ENCODE peak calls at places on chromosomes 6 and 20, in eight cellular contexts. Z is endothelial cell of umbilical vein, K is heart right ventricle, Y is small intestine, J is uterus, Q is AG04450, X is WERI-Rb-1, S is ascending aorta. P is an unnamed sample.

GRCh38 chr20:47607208-47607613 is 105.5 kb downstream of the NCOA3 start:
- DNase-seq in Z (peak; percentile 68), K (no peak), Y (no peak), J (no peak), Q (no peak), X (no peak), S (no peak), P (no peak)

GRCh38 chr20:1377341-1377871 is 15.4 kb downstream of the FKBP1A start:
- DNase-seq in Z (peak; percentile 55), K (no peak), Y (no peak), J (no peak), Q (no peak), X (no peak), S (no peak), P (no peak)

GRCh38 chr6:31162463-31163165 is 4.2 kb downstream of the TCF19 start:
- DNase-seq in Z (no peak), K (no peak), Y (no peak), J (no peak), Q (no peak), X (no peak), S (no peak), P (no peak)

GRCh38 chr6:98834060-98835031 is at the start of gene POU3F2:
- DNase-seq in Z (peak; percentile 90), K (peak; percentile 63), Y (peak; percentile 47), J (peak; percentile 75), Q (peak; percentile 34), X (peak; percentile 92), S (peak; percentile 87), P (peak; percentile 88)

GRCh38 chr6:161101517-161101916 is 109.9 kb downstream of the MAP3K4 start:
- DNase-seq in Z (no peak), K (no peak), Y (no peak), J (no peak), Q (no peak), X (peak; percentile 40), S (no peak), P (no peak)

GRCh38 chr20:63529861-63530787 is 7.1 kb downstream of the PTK6 start:
- DNase-seq in Z (no peak), K (no peak), Y (no peak), J (no peak), Q (no peak), X (no peak), S (no peak), P (no peak)

GRCh38 chr6:30037182-30037788 is 23.8 kb upstream of the POLR1H start:
- DNase-seq in Z (peak; percentile 13), K (no peak), Y (peak; percentile 23), J (no peak), Q (no peak), X (no peak), S (no peak), P (no peak)

GRCh38 chr20:16445482-16445881 is 127.8 kb downstream of the KIF16B start:
- DNase-seq in Z (no peak), K (no peak), Y (no peak), J (no peak), Q (no peak), X (no peak), S (no peak), P (no peak)

GRCh38 chr6:91633374-91634184 is 1046.7 kb upstream of the MAP3K7 start:
- DNase-seq in Z (no peak), K (no peak), Y (peak; percentile 5), J (no peak), Q (no peak), X (peak; percentile 57), S (no peak), P (no peak)

GRCh38 chr6:167746377-167747151 is 80.1 kb upstream of the AFDN start:
- DNase-seq in Z (no peak), K (no peak), Y (no peak), J (no peak), Q (no peak), X (no peak), S (peak; percentile 34), P (no peak)

GRCh38 chr6:79570129-79570801 is 33.0 kb upstream of the LCA5 start:
- DNase-seq in Z (peak; percentile 70), K (no peak), Y (peak; percentile 84), J (no peak), Q (no peak), X (no peak), S (no peak), P (peak; percentile 13)

GRCh38 chr6:79670789-79671188 is 39.7 kb downstream of the SH3BGRL2 start:
- DNase-seq in Z (no peak), K (no peak), Y (no peak), J (no peak), Q (no peak), X (no peak), S (no peak), P (no peak)

GRCh38 chr6:143027058-143027457 is 33.6 kb upstream of the AIG1 start:
- DNase-seq in Z (peak; percentile 61), K (peak; percentile 27), Y (peak; percentile 27), J (peak; percentile 23), Q (no peak), X (peak; percentile 52), S (no peak), P (no peak)

GRCh38 chr20:35871311-35871771 is 83.0 kb downstream of the SCAND1 start:
- DNase-seq in Z (peak; percentile 79), K (peak; percentile 18), Y (peak; percentile 10), J (peak; percentile 33), Q (no peak), X (no peak), S (no peak), P (no peak)

GRCh38 chr20:8388707-8389106 is 256.6 kb downstream of the PLCB1 start:
- DNase-seq in Z (no peak), K (no peak), Y (no peak), J (no peak), Q (no peak), X (no peak), S (no peak), P (peak; percentile 46)

GRCh38 chr20:54082100-54082499 is 11.7 kb upstream of the BCAS1 start:
- DNase-seq in Z (no peak), K (no peak), Y (no peak), J (no peak), Q (no peak), X (no peak), S (no peak), P (no peak)

GRCh38 chr6:89927788-89928565 is 33.7 kb downstream of the GJA10 start:
- DNase-seq in Z (peak; percentile 84), K (no peak), Y (no peak), J (no peak), Q (no peak), X (no peak), S (no peak), P (no peak)

GRCh38 chr20:40628877-40629276 is 60.2 kb downstream of the MAFB start:
- DNase-seq in Z (no peak), K (no peak), Y (no peak), J (no peak), Q (no peak), X (no peak), S (no peak), P (no peak)

GRCh38 chr20:51374961-51375360 is 167.6 kb downstream of the NFATC2 start:
- DNase-seq in Z (no peak), K (no peak), Y (no peak), J (no peak), Q (no peak), X (no peak), S (no peak), P (no peak)

GRCh38 chr6:40265615-40266014 is 321.5 kb downstream of the LRFN2 start:
- DNase-seq in Z (no peak), K (no peak), Y (no peak), J (no peak), Q (no peak), X (no peak), S (no peak), P (no peak)

GRCh38 chr20:58623579-58624473 is 27.3 kb upstream of the STX16 start:
- DNase-seq in Z (peak; percentile 93), K (peak; percentile 33), Y (no peak), J (peak; percentile 86), Q (peak; percentile 85), X (no peak), S (peak; percentile 86), P (peak; percentile 94)

GRCh38 chr20:33773412-33774089 is 37.6 kb upstream of the CHMP4B start:
- DNase-seq in Z (no peak), K (no peak), Y (no peak), J (no peak), Q (no peak), X (no peak), S (no peak), P (no peak)

GRCh38 chr6:119343573-119344146 is 5.9 kb downstream of the MAN1A1 start:
- DNase-seq in Z (no peak), K (no peak), Y (no peak), J (no peak), Q (no peak), X (no peak), S (no peak), P (no peak)

DNA sequence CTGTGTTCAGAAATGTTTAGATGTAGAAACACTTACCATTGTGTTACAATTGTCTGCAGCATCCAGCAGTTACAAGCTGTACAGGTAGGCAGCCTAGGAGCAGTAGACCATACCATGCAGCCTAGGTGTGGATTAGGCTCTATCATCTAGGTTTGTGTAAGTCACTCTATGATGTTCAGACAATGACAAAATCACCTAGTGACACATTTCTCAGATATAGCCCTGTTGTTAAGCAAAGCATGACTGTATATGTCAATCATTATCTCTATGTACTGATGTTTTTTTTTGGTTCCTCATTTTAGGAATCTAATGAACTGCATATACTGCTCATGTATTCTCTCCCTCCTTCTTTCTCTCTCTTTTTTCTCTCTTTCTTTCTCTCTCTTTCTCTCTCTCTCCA is 22.2 kb downstream of the CST8 start:
- DNase-seq in Z (no peak), K (no peak), Y (no peak), J (no peak), Q (no peak), X (no peak), S (no peak), P (no peak)
- H3K4me3 ChIP-seq in Z (no peak overlapping the region), K (no peak overlapping the region), Y (no peak overlapping the region), J (no peak overlapping the region), Q (no peak overlapping the region), X (no peak overlapping the region), S (no peak overlapping the region), P (no peak overlapping the region)

GRCh38 chr20:6588296-6588695 is 179.2 kb upstream of the BMP2 start:
- DNase-seq in Z (peak; percentile 30), K (peak; percentile 7), Y (peak; percentile 14), J (no peak), Q (no peak), X (no peak), S (no peak), P (no peak)
- H3K4me3 ChIP-seq in Z (no peak overlapping the region), K (no peak overlapping the region), Y (no peak overlapping the region), J (no peak overlapping the region), Q (no peak overlapping the region), X (no peak overlapping the region), S (no peak overlapping the region), P (no peak overlapping the region)

DNA sequence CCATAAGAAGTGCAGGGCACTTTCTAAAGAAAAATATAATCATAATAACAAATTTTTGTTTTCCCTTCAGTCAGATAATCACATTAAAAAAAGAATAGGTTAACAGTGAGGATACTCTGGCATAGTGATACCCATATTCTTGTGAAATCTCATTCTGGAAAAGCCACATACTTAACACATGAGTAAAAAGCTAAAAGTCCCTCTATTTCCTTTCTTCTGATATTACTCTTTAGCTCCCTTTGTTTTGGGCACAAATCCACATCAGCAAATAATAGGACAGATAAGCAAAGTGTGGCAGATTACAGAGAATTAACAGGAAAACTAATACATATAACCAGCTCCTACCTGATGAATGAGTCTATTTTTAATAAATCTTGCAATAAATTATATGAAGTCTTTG is 15.8 kb downstream of the SHPRH start:
- DNase-seq in Z (no peak), K (no peak), Y (no peak), J (no peak), Q (no peak), X (no peak), S (no peak), P (no peak)
- H3K4me3 ChIP-seq in Z (no peak overlapping the region), K (no peak overlapping the region), Y (no peak overlapping the region), J (no peak overlapping the region), Q (no peak overlapping the region), X (no peak overlapping the region), S (no peak overlapping the region), P (no peak overlapping the region)

GRCh38 chr6:11714798-11715285 is 63.8 kb downstream of the ADTRP start:
- DNase-seq in Z (no peak), K (no peak), Y (no peak), J (no peak), Q (no peak), X (no peak), S (no peak), P (no peak)
- H3K4me3 ChIP-seq in Z (no peak overlapping the region), K (no peak overlapping the region), Y (no peak overlapping the region), J (no peak overlapping the region), Q (no peak overlapping the region), X (no peak overlapping the region), S (no peak overlapping the region), P (no peak overlapping the region)

P was measured in astrocyte of the cerebellum.